ENCODE peak calls at places on chromosomes 1 and 21, in five cellular contexts. Q, X, S, F and K are unnamed samples.
A peak's percentile ranks its signal among the peaks of the same experiment; 100 is the strongest.

GRCh38 chr1:193143285-193143684 is 21.5 kb downstream of the CDC73 start:
- DNase-seq in Q (peak; percentile 34), X (no peak), S (no peak), F (peak; percentile 41), K (no peak)

GRCh38 chr1:189513091-189513490 is 964.6 kb downstream of the BRINP3 start:
- DNase-seq in Q (no peak), X (peak; percentile 28), S (no peak), F (no peak), K (no peak)

GRCh38 chr1:94014635-94015488 is 105.6 kb upstream of the GCLM start:
- DNase-seq in Q (no peak), X (no peak), S (no peak), F (peak; percentile 64), K (no peak)

GRCh38 chr1:246271516-246271915 is 235.6 kb downstream of the SMYD3 start:
- DNase-seq in Q (no peak), X (no peak), S (no peak), F (peak; percentile 53), K (peak; percentile 56)

GRCh38 chr1:201555593-201555945 is 16.6 kb downstream of the NAV1 start:
- DNase-seq in Q (no peak), X (no peak), S (no peak), F (no peak), K (no peak)

GRCh38 chr1:246795094-246795671 is 71.0 kb downstream of the SCCPDH start:
- DNase-seq in Q (no peak), X (peak; percentile 83), S (no peak), F (no peak), K (no peak)

GRCh38 chr1:192980856-192981255 is 78.3 kb downstream of the UCHL5 start:
- DNase-seq in Q (no peak), X (no peak), S (no peak), F (peak; percentile 35), K (no peak)

GRCh38 chr1:64915381-64916274 is 50.7 kb downstream of the JAK1 start:
- DNase-seq in Q (peak; percentile 94), X (no peak), S (no peak), F (peak; percentile 94), K (peak; percentile 96)

GRCh38 chr1:210669951-210670350 is 341.2 kb downstream of the HHAT start:
- DNase-seq in Q (no peak), X (no peak), S (no peak), F (no peak), K (no peak)

GRCh38 chr1:66138613-66139012 is 345.9 kb downstream of the PDE4B start:
- DNase-seq in Q (no peak), X (no peak), S (no peak), F (no peak), K (no peak)

GRCh38 chr1:186286615-186287317 is 88.3 kb downstream of the TPR start:
- DNase-seq in Q (no peak), X (no peak), S (no peak), F (peak; percentile 35), K (no peak)

GRCh38 chr1:156852414-156852874 is 6.5 kb downstream of the INSRR start:
- DNase-seq in Q (peak; percentile 20), X (no peak), S (no peak), F (peak; percentile 27), K (no peak)

GRCh38 chr1:8078176-8078671 is 52.1 kb upstream of the ERRFI1 start:
- DNase-seq in Q (peak; percentile 83), X (no peak), S (no peak), F (peak; percentile 77), K (peak; percentile 78)

GRCh38 chr1:56578664-56578962 is 750 bp downstream of the PLPP3 start:
- DNase-seq in Q (no peak), X (no peak), S (no peak), F (no peak), K (no peak)

GRCh38 chr21:40768056-40768455 is 78.9 kb downstream of the DSCAM start:
- DNase-seq in Q (no peak), X (no peak), S (no peak), F (no peak), K (no peak)

GRCh38 chr1:40421694-40422384 is 28.4 kb upstream of the ZFP69B start:
- DNase-seq in Q (no peak), X (no peak), S (no peak), F (peak; percentile 23), K (no peak)

GRCh38 chr1:32470991-32471694 is 6.3 kb downstream of the ZBTB8B start:
- DNase-seq in Q (peak; percentile 5), X (peak; percentile 81), S (no peak), F (no peak), K (peak; percentile 74)

GRCh38 chr1:180562582-180562981 is 3.8 kb downstream of the OVAAL start:
- DNase-seq in Q (no peak), X (no peak), S (no peak), F (no peak), K (peak; percentile 89)

GRCh38 chr1:56968878-56969495 is 3.2 kb upstream of the C8B start:
- DNase-seq in Q (no peak), X (no peak), S (no peak), F (no peak), K (no peak)

GRCh38 chr1:15007842-15008241 is 145.7 kb upstream of the TMEM51 start:
- DNase-seq in Q (no peak), X (no peak), S (no peak), F (no peak), K (no peak)

GRCh38 chr1:213905315-213905714 is 82.5 kb upstream of the PROX1 start:
- DNase-seq in Q (no peak), X (no peak), S (no peak), F (no peak), K (no peak)

GRCh38 chr1:74673351-74674111 is at the start of gene ERICH3:
- DNase-seq in Q (no peak), X (peak; percentile 40), S (no peak), F (no peak), K (no peak)

GRCh38 chr1:206911064-206911663 is 10.6 kb downstream of the FCMR start:
- DNase-seq in Q (peak; percentile 71), X (no peak), S (no peak), F (peak; percentile 78), K (peak; percentile 69)

GRCh38 chr1:85342177-85342576 is 65.7 kb upstream of the BCL10 start:
- DNase-seq in Q (no peak), X (no peak), S (no peak), F (peak; percentile 77), K (no peak)

GRCh38 chr1:85344256-85344694 is 67.8 kb upstream of the BCL10 start:
- DNase-seq in Q (peak; percentile 52), X (peak; percentile 87), S (no peak), F (peak; percentile 63), K (peak; percentile 35)

GRCh38 chr1:85340427-85340826 is 64.0 kb upstream of the BCL10 start:
- DNase-seq in Q (no peak), X (no peak), S (no peak), F (no peak), K (no peak)

GRCh38 chr1:85343612-85344255 is 67.3 kb upstream of the BCL10 start:
- DNase-seq in Q (no peak), X (no peak), S (no peak), F (peak; percentile 82), K (no peak)

GRCh38 chr1:85343213-85343611 is 66.8 kb upstream of the BCL10 start:
- DNase-seq in Q (no peak), X (no peak), S (no peak), F (no peak), K (no peak)
- H4K91ac ChIP-seq in Q (no peak overlapping the region), X (no peak overlapping the region), S (no peak overlapping the region), F (peak overlapping the region; percentile 79), K (no peak overlapping the region)

DNA sequence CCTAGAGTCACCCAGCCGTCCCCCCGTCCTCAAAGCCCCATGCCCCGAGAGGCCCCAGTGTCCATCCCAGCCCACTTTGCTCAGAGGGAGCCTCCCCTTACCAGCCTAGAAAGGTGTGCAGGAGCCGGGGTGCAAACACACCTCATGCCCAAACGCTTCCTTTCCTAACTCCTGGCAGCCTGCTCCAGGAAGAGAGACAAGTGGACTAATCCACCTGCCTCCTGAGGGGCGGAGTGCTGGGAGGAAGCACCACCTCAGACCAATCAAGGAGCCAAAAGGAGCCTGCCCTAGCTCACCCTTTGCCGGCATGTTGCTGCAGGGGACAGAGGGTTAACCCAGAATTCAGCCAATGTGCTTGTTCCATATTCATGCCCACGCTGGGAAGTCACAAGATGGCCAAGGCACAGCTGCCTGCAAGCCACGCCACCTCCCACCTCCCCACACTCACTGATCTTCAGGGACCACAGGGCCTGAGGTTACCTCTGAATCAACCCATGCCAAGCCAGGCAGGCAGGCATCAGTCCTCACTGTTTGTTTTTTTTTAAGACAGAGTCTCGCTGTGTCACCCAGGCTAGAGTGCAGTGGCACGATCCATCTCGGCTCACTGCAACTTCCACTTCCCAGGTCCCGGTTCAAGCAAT is 27.8 kb downstream of the PLEKHA6 start:
- DNase-seq in Q (no peak), X (no peak), S (no peak), F (no peak), K (no peak)
- H4K91ac ChIP-seq in Q (no peak overlapping the region), X (no peak overlapping the region), S (no peak overlapping the region), F (no peak overlapping the region), K (no peak overlapping the region)

DNA sequence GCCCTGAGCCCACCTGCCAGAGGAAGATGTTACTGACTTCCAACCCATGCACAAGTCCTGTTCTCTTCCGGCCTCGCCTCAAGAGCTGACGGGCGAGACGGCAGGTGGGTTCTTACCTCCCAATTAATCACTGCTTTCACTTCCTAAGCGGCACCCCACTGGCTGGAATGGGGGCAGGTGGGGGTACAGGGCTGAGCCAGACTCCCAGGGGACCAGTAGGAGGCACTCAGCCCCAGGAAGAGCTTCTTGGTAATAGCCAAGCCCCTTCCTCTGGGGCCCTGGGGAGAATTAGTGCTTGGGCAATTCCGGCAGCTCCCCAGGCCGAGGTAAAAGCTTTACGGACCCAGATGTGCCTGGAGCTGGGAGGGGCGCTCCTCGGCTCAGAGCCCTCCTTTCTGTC is 9.7 kb downstream of the CNTN2 start:
- DNase-seq in Q (no peak), X (no peak), S (no peak), F (no peak), K (no peak)
- H4K91ac ChIP-seq in Q (no peak overlapping the region), X (no peak overlapping the region), S (no peak overlapping the region), F (no peak overlapping the region), K (no peak overlapping the region)

DNA sequence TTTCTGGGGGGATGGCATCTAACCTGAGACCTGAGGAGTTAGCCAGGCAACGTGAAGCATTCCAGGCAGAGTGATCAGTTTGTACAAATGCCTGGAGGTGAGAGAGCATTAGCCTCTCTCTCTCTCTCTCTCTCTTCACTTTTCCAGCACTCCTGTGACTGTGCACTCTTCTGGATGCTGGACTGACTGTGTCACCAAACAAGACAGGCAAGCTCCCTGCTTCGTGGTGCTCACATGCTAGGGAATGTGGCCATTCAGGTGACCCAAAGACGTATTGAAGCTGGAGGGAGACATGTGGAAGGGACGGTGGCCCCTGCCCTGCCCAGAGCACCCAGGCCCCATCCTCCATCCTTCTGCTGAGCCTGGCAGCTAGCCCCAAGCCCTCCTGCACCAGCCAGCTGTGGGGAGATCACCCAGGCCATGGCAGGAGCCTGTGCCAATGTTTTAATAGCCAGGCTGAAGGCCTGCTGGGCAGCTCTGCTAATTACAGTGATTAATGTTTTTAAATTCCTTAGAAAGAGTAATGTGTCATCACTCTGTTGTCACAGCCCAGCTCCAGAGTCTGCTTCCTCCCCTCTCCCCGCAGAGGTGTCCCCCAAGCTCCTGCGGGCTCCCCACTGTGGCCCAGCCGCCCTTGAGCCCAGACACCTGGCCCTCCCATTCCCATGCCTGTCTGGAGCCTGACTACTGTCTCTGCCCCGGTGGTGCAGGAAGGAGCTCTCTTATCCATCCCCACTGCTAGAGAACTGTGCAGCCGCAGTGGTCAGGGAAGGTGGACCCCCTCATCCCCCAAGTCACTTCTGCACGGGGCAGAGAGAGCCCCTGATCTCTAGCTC is 48.9 kb downstream of the UBIAD1 start:
- DNase-seq in Q (no peak), X (no peak), S (no peak), F (no peak), K (peak; percentile 10)
- H4K91ac ChIP-seq in Q (no peak overlapping the region), X (no peak overlapping the region), S (no peak overlapping the region), F (no peak overlapping the region), K (no peak overlapping the region)

GRCh38 chr1:54995835-54996234 is 2.9 kb upstream of the BSND start:
- DNase-seq in Q (no peak), X (no peak), S (no peak), F (no peak), K (no peak)
- H4K91ac ChIP-seq in Q (no peak overlapping the region), X (no peak overlapping the region), S (no peak overlapping the region), F (no peak overlapping the region), K (no peak overlapping the region)

GRCh38 chr1:3173113-3173745 is 104.2 kb downstream of the PRDM16 start:
- DNase-seq in Q (no peak), X (no peak), S (no peak), F (no peak), K (no peak)
- H4K91ac ChIP-seq in Q (no peak overlapping the region), X (no peak overlapping the region), S (no peak overlapping the region), F (no peak overlapping the region), K (no peak overlapping the region)